ENCODE peak calls at places on chromosome 1, in nine cellular contexts. O is K562, S is HepG2, K is H1, P is HCT116, V is endothelial cell of umbilical vein, A is SK-N-SH, C is GM12878, F is A549. T is an unnamed sample.
A peak's percentile ranks its signal among the peaks of the same experiment; 100 is the strongest.

GRCh38 chr1:99748419-99748818 is 18.0 kb downstream of the FRRS1 start:
- DNase-seq in O (no peak), F (no peak), A (no peak), P (peak; percentile 13), V (no peak), C (no peak), S (peak; percentile 72), K (no peak), T (no peak)

GRCh38 chr1:197577580-197577979 is 197.7 kb downstream of the DENND1B start:
- DNase-seq in K (no peak), A (no peak), F (no peak), P (no peak), C (no peak), S (no peak), O (no peak), V (no peak), T (no peak)

GRCh38 chr1:220881918-220882891 is 3.0 kb downstream of the HLX start:
- DNase-seq in K (peak; percentile 89), S (no peak), A (peak; percentile 13), P (no peak), F (no peak), O (no peak), C (no peak), V (no peak), T (peak; percentile 89)

GRCh38 chr1:217091601-217092000 is 368.4 kb upstream of the ESRRG start:
- DNase-seq in F (no peak), S (no peak), A (no peak), O (no peak), V (no peak), C (no peak), P (no peak), K (no peak), T (no peak)

GRCh38 chr1:241600496-241600901 is 39.7 kb downstream of the CHML start:
- DNase-seq in C (peak; percentile 23), A (no peak), F (no peak), P (no peak), K (no peak), V (no peak), O (no peak), S (no peak), T (peak; percentile 7)

GRCh38 chr1:234438579-234438978 is 40.4 kb downstream of the TARBP1 start:
- DNase-seq in P (no peak), V (no peak), O (no peak), F (no peak), S (no peak), K (no peak), A (no peak), C (no peak), T (no peak)

GRCh38 chr1:9766759-9767442 is 56.9 kb downstream of the CLSTN1 start:
- DNase-seq in K (no peak), V (no peak), C (no peak), O (no peak), F (peak; percentile 55), S (no peak), A (no peak), P (peak; percentile 38), T (no peak)

GRCh38 chr1:20678599-20678998 is 17.4 kb upstream of the DDOST start:
- DNase-seq in P (no peak), S (no peak), C (peak; percentile 57), F (no peak), K (no peak), V (no peak), O (no peak), A (no peak), T (no peak)

GRCh38 chr1:156786640-156787039 is 19.3 kb downstream of the PRCC start:
- DNase-seq in K (no peak), S (no peak), O (no peak), V (no peak), A (no peak), C (no peak), F (no peak), P (no peak), T (no peak)

GRCh38 chr1:68918563-68918962 is 421.7 kb upstream of the DEPDC1 start:
- DNase-seq in S (no peak), K (no peak), F (no peak), O (no peak), P (no peak), C (no peak), V (no peak), A (no peak), T (no peak)

GRCh38 chr1:8902765-8903164 is 24.3 kb upstream of the ENO1 start:
- DNase-seq in S (no peak), V (no peak), O (no peak), K (no peak), C (no peak), A (no peak), P (no peak), F (no peak), T (no peak)

GRCh38 chr1:39933956-39934941 is 20.7 kb upstream of the MFSD2A start:
- DNase-seq in K (no peak), V (no peak), O (no peak), P (no peak), A (no peak), F (peak; percentile 48), C (no peak), S (peak; percentile 86), T (peak; percentile 99)

GRCh38 chr1:5913078-5913845 is 79.0 kb downstream of the NPHP4 start:
- DNase-seq in C (no peak), O (no peak), A (no peak), K (peak; percentile 42), V (no peak), S (no peak), F (no peak), P (no peak), T (no peak)

GRCh38 chr1:7956218-7957032 is 5.1 kb upstream of the PARK7 start:
- DNase-seq in A (no peak), C (no peak), V (no peak), P (no peak), K (no peak), S (no peak), F (no peak), O (no peak), T (no peak)

GRCh38 chr1:68087184-68087583 is 36.8 kb upstream of the DIRAS3 start:
- DNase-seq in S (no peak), P (no peak), A (no peak), O (no peak), V (peak; percentile 28), F (no peak), C (no peak), K (no peak), T (no peak)

GRCh38 chr1:117555806-117556205 is 50.0 kb upstream of the TENT5C start:
- DNase-seq in C (no peak), O (no peak), S (no peak), P (no peak), A (no peak), F (no peak), V (no peak), K (no peak), T (no peak)

GRCh38 chr1:239633432-239633831 is 247.1 kb downstream of the CHRM3 start:
- DNase-seq in A (no peak), O (no peak), C (no peak), V (no peak), F (no peak), K (no peak), P (no peak), S (no peak), T (no peak)

DNA sequence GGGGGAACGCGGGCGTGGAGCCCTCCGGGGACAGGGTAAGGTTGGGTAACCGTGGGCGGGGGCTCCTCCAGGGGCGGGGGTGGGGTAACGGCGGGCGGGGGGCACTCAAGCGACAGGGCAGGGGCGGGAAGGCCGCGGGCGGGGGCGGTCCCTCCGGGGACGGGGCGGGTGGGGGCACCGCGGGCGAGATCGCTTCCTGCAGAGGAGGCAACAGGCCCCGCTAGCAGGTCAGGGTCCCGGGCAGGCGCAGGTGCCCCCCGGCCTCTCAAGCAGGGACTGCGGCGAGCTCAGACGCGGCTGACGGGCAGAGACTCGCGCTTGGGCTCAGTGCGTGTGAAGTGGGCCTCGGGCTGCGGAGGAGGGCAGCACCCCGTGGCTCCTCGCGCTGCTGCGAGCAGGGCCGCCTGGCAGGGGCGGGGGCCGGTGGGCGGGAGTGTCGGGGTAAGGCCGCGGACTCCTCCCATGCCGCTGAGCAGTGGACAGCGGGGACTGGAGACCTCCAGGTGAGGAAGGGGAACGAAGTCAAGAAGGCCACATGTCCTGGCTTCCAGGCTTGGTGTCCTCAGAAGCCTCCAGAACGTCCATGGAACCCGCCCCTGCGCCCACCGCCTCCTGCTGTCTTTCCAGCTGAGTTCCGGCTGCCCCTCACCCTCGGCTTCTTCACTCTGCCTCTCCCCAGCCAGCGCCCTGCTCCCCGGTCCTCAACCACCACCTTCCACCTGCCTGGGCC is 627 bp upstream of the GNB1 start:
- DNase-seq in P (peak; percentile 15), F (peak; percentile 59), K (no peak), S (peak; percentile 42), V (peak; percentile 65), C (no peak), A (peak; percentile 92), O (peak; percentile 96), T (peak; percentile 81)
- TF ChIP-seq MAX in P (peak; percentile 32), F (peak; percentile 16), K (peak; percentile 32), S (no peak), V (no peak), C (no peak), A (no peak), O (peak; percentile 74), T (no peak)

GRCh38 chr1:61051455-61052392 is 30.6 kb upstream of the NFIA start:
- DNase-seq in A (no peak), K (peak; percentile 58), V (no peak), C (no peak), O (no peak), P (no peak), F (no peak), S (no peak), T (no peak)
- H3K4me3 ChIP-seq in A (peak overlapping the region; percentile 92), K (peak overlapping the region; percentile 62), V (peak overlapping the region; percentile 62), C (no peak overlapping the region), O (peak overlapping the region; percentile 65), P (no peak overlapping the region), F (peak overlapping the region; percentile 83), S (peak overlapping the region; percentile 74), T (no peak overlapping the region)

DNA sequence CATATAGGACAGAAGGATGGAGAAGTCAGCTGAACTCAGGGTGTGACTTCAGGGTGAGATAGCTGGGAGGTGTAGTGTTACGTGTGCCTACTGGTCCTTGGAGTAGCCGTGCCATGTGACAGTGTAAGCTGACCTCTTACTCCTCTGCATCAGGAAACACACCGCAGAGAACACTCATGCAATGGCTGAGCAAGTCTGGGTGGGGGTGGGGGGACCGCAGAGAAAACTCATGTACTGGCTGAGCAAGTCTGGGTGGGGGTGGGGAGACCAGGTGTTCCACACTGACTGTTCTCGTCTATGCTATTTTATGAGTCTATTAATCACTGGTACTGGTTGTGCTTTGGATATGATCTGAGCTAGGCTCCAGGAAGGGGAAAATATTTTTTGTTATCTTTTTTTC is 233.1 kb downstream of the PAPPA2 start:
- DNase-seq in C (no peak), A (no peak), P (no peak), V (no peak), S (no peak), O (no peak), K (no peak), F (no peak), T (no peak)
- TF ChIP-seq MAX in C (no peak), A (no peak), P (peak; percentile 27), V (no peak), S (no peak), O (no peak), K (peak; percentile 45), F (no peak), T (no peak)

DNA sequence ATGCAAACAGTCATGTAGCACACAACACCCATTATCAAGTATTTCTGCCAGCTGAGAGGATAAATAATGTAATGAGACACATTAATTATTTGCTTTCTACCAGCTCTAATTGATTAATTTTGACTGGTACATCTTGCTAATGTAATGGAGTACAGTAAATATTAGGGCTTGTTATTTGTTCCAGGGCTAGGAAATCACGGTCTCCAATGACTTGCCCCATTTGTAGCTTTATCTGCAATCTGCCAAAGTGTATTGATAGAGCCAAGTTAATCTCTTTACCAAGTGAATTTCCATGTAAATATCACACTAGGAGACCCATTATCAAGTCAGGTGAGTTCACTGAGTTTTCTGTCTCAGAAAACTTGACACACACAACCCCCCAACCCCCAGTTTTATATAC is 55.1 kb downstream of the RGS13 start:
- DNase-seq in O (no peak), V (no peak), P (no peak), S (no peak), C (no peak), F (no peak), K (no peak), A (no peak), T (no peak)
- H3K4me3 ChIP-seq in O (no peak overlapping the region), V (no peak overlapping the region), P (no peak overlapping the region), S (no peak overlapping the region), C (no peak overlapping the region), F (no peak overlapping the region), K (no peak overlapping the region), A (no peak overlapping the region), T (no peak overlapping the region)

T was measured in NB4.